ENCODE peak calls at places on chromosomes 4 and X, in four cellular contexts. X is stimulated activated CD4-positive, alpha-beta T cell treated with anti-CD3 and anti-CD28 coated beads, Interleukin-12 subunit alpha, Interleukin-12 subunit beta, amount 100 ng/mL, for 24 hours; M is NCI-H1436; T is SHP77. C is an unnamed sample.

GRCh38 chr4:41538017-41538733 is at the start of gene LIMCH1:
- DNase-seq in X (no peak), M (no peak), T (no peak), C (peak)

GRCh38 chr4:149531861-149532260 is 283.8 kb downstream of the IQCM start:
- DNase-seq in X (no peak), M (no peak), T (no peak), C (no peak)

GRCh38 chr4:96120206-96120605 is 280.3 kb downstream of the PDHA2 start:
- DNase-seq in X (no peak), M (no peak), T (no peak), C (no peak)

GRCh38 chr4:106715825-106716224 is 320.3 kb downstream of the DKK2 start:
- DNase-seq in X (no peak), M (no peak), T (no peak), C (no peak)

GRCh38 chr4:182808673-182809416 is 108.3 kb downstream of the DCTD start:
- DNase-seq in X (peak), M (no peak), T (no peak), C (no peak)

GRCh38 chr4:68873218-68873502 is 57.4 kb downstream of the UGT2B10 start:
- DNase-seq in X (no peak), M (no peak), T (no peak), C (no peak)

GRCh38 chr4:25457053-25457715 is 80.1 kb downstream of the ANAPC4 start:
- DNase-seq in X (no peak), M (no peak), T (no peak), C (no peak)

GRCh38 chr4:116959045-116959444 is 126.3 kb downstream of the TRAM1L1 start:
- DNase-seq in X (no peak), M (no peak), T (no peak), C (no peak)

GRCh38 chr4:112888617-112889016 is 160.8 kb upstream of the ANK2 start:
- DNase-seq in X (no peak), M (no peak), T (no peak), C (no peak)

GRCh38 chrX:116317409-116317808 is 119.0 kb upstream of the SLC6A14 start:
- DNase-seq in X (no peak), M (peak), T (no peak), C (no peak)

GRCh38 chr4:26075588-26075987 is 161.6 kb downstream of the SMIM20 start:
- DNase-seq in X (no peak), M (no peak), T (no peak), C (no peak)

GRCh38 chr4:88159137-88159725 is 792 bp upstream of the ABCG2 start:
- DNase-seq in X (no peak), M (no peak), T (no peak), C (no peak)

GRCh38 chrX:63713510-63713909 is 71.5 kb downstream of the ARHGEF9 start:
- DNase-seq in X (no peak), M (no peak), T (no peak), C (no peak)

GRCh38 chrX:57204306-57204705 is 67.1 kb upstream of the SPIN2A start:
- DNase-seq in X (no peak), M (no peak), T (no peak), C (no peak)

GRCh38 chrX:41108007-41108683 is 22.9 kb downstream of the USP9X start:
- DNase-seq in X (no peak), M (no peak), T (no peak), C (no peak)

GRCh38 chr4:85784348-85784747 is 309.4 kb downstream of the ARHGAP24 start:
- DNase-seq in X (no peak), M (no peak), T (no peak), C (no peak)

GRCh38 chr4:68180858-68181531 is 51.3 kb upstream of the TMPRSS11F start:
- DNase-seq in X (no peak), M (no peak), T (no peak), C (no peak)

GRCh38 chr4:41133619-41134018 is 80.7 kb downstream of the APBB2 start:
- DNase-seq in X (no peak), M (no peak), T (no peak), C (no peak)

GRCh38 chr4:140937866-140938265 is 181.7 kb upstream of the TBC1D9 start:
- DNase-seq in X (no peak), M (no peak), T (no peak), C (no peak)

GRCh38 chr4:10582059-10582686 is 102.4 kb downstream of the CLNK start:
- DNase-seq in X (no peak), M (peak), T (no peak), C (no peak)

GRCh38 chrX:1222511-1223252 is 10.2 kb upstream of the CRLF2 start:
- DNase-seq in X (no peak), M (no peak), T (no peak), C (no peak)

GRCh38 chr4:56927196-56927595 is 19.5 kb downstream of the REST start:
- DNase-seq in X (no peak), M (no peak), T (no peak), C (no peak)

GRCh38 chrX:15043538-15043937 is 170.3 kb downstream of the MOSPD2 start:
- DNase-seq in X (no peak), M (no peak), T (no peak), C (no peak)